ENCODE peak calls at places on chromosomes 5 and 9, in six cellular contexts. One of them, this sample, is unnamed.

GRCh38 chr5:147509041-147509709 is 693 bp downstream of the DPYSL3 start:
- DNase-seq in sigmoid colon: peak
- DNase-seq in suprapubic skin: peak
- DNase-seq in HCT116: no peak
- DNase-seq in spleen: peak
- DNase-seq in stomach: no peak
- DNase-seq in this sample: no peak

GRCh38 chr9:112224401-112225289 is 49.5 kb upstream of the SUSD1 start:
- DNase-seq in HCT116: no peak
- DNase-seq in sigmoid colon: no peak
- DNase-seq in spleen: no peak
- DNase-seq in stomach: no peak
- DNase-seq in suprapubic skin: no peak
- DNase-seq in this sample: no peak

GRCh38 chr5:59174248-59174844 is 591.5 kb downstream of the RAB3C start:
- DNase-seq in HCT116: peak
- DNase-seq in spleen: no peak
- DNase-seq in sigmoid colon: no peak
- DNase-seq in stomach: no peak
- DNase-seq in suprapubic skin: no peak
- DNase-seq in this sample: no peak

GRCh38 chr5:81422671-81423070 is 28.7 kb upstream of the ACOT12 start:
- DNase-seq in spleen: no peak
- DNase-seq in sigmoid colon: no peak
- DNase-seq in suprapubic skin: no peak
- DNase-seq in stomach: no peak
- DNase-seq in HCT116: no peak
- DNase-seq in this sample: no peak

GRCh38 chr5:143061161-143061945 is 291.2 kb downstream of the ARHGAP26 start:
- DNase-seq in spleen: no peak
- DNase-seq in stomach: no peak
- DNase-seq in suprapubic skin: no peak
- DNase-seq in HCT116: no peak
- DNase-seq in sigmoid colon: no peak
- DNase-seq in this sample: no peak

GRCh38 chr9:136996361-136997281 is at the start of gene CLIC3:
- DNase-seq in sigmoid colon: no peak
- DNase-seq in spleen: peak
- DNase-seq in stomach: peak
- DNase-seq in HCT116: no peak
- DNase-seq in suprapubic skin: no peak
- DNase-seq in this sample: peak

GRCh38 chr5:92838253-92838652 is 742.8 kb downstream of the NR2F1-AS1 start:
- DNase-seq in HCT116: peak
- DNase-seq in sigmoid colon: no peak
- DNase-seq in suprapubic skin: no peak
- DNase-seq in stomach: no peak
- DNase-seq in spleen: no peak
- DNase-seq in this sample: no peak

GRCh38 chr5:108148715-108149139 is 233.2 kb downstream of the FBXL17 start:
- DNase-seq in HCT116: no peak
- DNase-seq in stomach: no peak
- DNase-seq in sigmoid colon: no peak
- DNase-seq in suprapubic skin: no peak
- DNase-seq in spleen: no peak
- DNase-seq in this sample: no peak

GRCh38 chr5:42650111-42650510 is 106.5 kb upstream of the CCDC152 start:
- DNase-seq in stomach: no peak
- DNase-seq in spleen: no peak
- DNase-seq in suprapubic skin: no peak
- DNase-seq in sigmoid colon: no peak
- DNase-seq in HCT116: no peak
- DNase-seq in this sample: no peak

GRCh38 chr9:91847576-91847975 is 102.5 kb downstream of the ROR2 start:
- DNase-seq in spleen: peak
- DNase-seq in stomach: peak
- DNase-seq in HCT116: no peak
- DNase-seq in suprapubic skin: no peak
- DNase-seq in sigmoid colon: no peak
- DNase-seq in this sample: no peak

GRCh38 chr9:106828082-106828481 is 34.9 kb upstream of the ZNF462 start:
- DNase-seq in spleen: no peak
- DNase-seq in suprapubic skin: no peak
- DNase-seq in sigmoid colon: no peak
- DNase-seq in HCT116: no peak
- DNase-seq in stomach: no peak
- DNase-seq in this sample: no peak

GRCh38 chr9:129482521-129483466 is 138.1 kb downstream of the C9orf50 start:
- DNase-seq in suprapubic skin: peak
- DNase-seq in stomach: peak
- DNase-seq in HCT116: no peak
- DNase-seq in sigmoid colon: peak
- DNase-seq in spleen: peak
- DNase-seq in this sample: peak

GRCh38 chr9:95225016-95225745 is 92.3 kb downstream of the FANCC start:
- DNase-seq in sigmoid colon: no peak
- DNase-seq in stomach: no peak
- DNase-seq in suprapubic skin: no peak
- DNase-seq in HCT116: no peak
- DNase-seq in spleen: no peak
- DNase-seq in this sample: no peak

GRCh38 chr5:139723986-139724587 is 71.5 kb upstream of the PSD2 start:
- DNase-seq in HCT116: no peak
- DNase-seq in stomach: no peak
- DNase-seq in suprapubic skin: no peak
- DNase-seq in sigmoid colon: no peak
- DNase-seq in spleen: no peak
- DNase-seq in this sample: no peak

GRCh38 chr9:83623634-83623991 is 670 bp downstream of the IDNK start:
- DNase-seq in stomach: no peak
- DNase-seq in HCT116: no peak
- DNase-seq in sigmoid colon: no peak
- DNase-seq in spleen: no peak
- DNase-seq in suprapubic skin: no peak
- DNase-seq in this sample: no peak

GRCh38 chr5:448061-448765 is 5.2 kb downstream of the EXOC3 start:
- DNase-seq in stomach: peak
- DNase-seq in suprapubic skin: peak
- DNase-seq in sigmoid colon: peak
- DNase-seq in HCT116: no peak
- DNase-seq in spleen: peak
- DNase-seq in this sample: no peak

GRCh38 chr5:149745-150450 is 41.4 kb upstream of the LRRC14B start:
- DNase-seq in stomach: no peak
- DNase-seq in HCT116: no peak
- DNase-seq in spleen: no peak
- DNase-seq in sigmoid colon: no peak
- DNase-seq in suprapubic skin: no peak
- DNase-seq in this sample: no peak

DNA sequence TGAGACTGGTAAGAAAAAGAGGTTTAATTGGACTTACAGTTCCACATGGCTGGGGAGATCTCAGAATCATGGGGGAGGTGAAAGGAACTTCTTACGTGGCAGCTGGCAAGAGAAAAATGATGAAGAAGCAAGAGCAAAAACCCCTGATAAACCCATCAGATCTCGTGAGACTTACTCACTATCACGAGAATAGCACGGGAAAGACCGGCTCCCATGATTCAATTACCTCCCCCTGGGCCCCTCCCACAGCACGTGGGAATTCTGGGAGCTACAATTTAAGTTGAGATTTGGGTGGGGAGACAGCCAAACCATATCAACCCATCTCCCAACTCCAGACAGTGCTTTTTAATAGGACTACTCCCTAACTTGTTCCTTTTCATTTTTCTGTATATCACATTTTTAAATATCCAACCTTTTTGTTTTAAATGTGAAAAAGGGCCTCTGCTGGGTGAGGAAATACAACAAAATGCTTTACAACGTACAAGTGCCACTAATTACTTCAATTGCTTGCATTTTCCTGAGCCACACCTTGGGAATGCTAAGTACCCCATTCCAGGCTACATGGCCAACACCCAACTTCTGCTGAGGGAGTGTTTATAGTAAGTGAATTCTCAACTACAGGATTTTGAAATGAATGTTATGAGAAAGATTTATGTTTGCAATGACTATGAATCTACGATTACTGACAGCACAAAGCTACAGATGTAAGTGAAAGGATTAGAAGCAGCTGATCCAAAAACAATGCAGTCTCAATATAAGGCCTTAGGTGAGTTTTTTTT is 294.1 kb upstream of the CD180 start:
- DNase-seq in HCT116: no peak
- DNase-seq in spleen: no peak
- DNase-seq in stomach: no peak
- DNase-seq in sigmoid colon: no peak
- DNase-seq in suprapubic skin: no peak
- DNase-seq in this sample: no peak
- H3K27ac ChIP-seq in HCT116: no peak
- H3K27ac ChIP-seq in spleen: no peak
- H3K27ac ChIP-seq in stomach: no peak
- H3K27ac ChIP-seq in sigmoid colon: peak
- H3K27ac ChIP-seq in suprapubic skin: no peak
- H3K27ac ChIP-seq in this sample: peak

GRCh38 chr5:90408571-90409317 is 812 bp downstream of the CETN3 start:
- DNase-seq in spleen: no peak
- DNase-seq in suprapubic skin: no peak
- DNase-seq in stomach: no peak
- DNase-seq in HCT116: no peak
- DNase-seq in sigmoid colon: no peak
- DNase-seq in this sample: no peak
- TF ChIP-seq POLR2A in spleen: no peak
- TF ChIP-seq POLR2A in suprapubic skin: no peak
- TF ChIP-seq POLR2A in stomach: no peak
- TF ChIP-seq POLR2A in HCT116: no peak
- TF ChIP-seq POLR2A in sigmoid colon: no peak
- TF ChIP-seq POLR2A in this sample: no peak

GRCh38 chr9:133323991-133324703 is 11.8 kb downstream of the SURF6 start:
- DNase-seq in sigmoid colon: peak
- DNase-seq in HCT116: no peak
- DNase-seq in stomach: no peak
- DNase-seq in spleen: peak
- DNase-seq in suprapubic skin: no peak
- DNase-seq in this sample: no peak
- TF ChIP-seq POLR2AphosphoS5 in sigmoid colon: no peak
- TF ChIP-seq POLR2AphosphoS5 in HCT116: no peak
- TF ChIP-seq POLR2AphosphoS5 in stomach: no peak
- TF ChIP-seq POLR2AphosphoS5 in spleen: no peak
- TF ChIP-seq POLR2AphosphoS5 in suprapubic skin: no peak
- TF ChIP-seq POLR2AphosphoS5 in this sample: no peak

GRCh38 chr5:131367219-131367860 is 103.5 kb downstream of the CDC42SE2 start:
- DNase-seq in stomach: no peak
- DNase-seq in sigmoid colon: no peak
- DNase-seq in suprapubic skin: no peak
- DNase-seq in HCT116: no peak
- DNase-seq in spleen: no peak
- DNase-seq in this sample: no peak

GRCh38 chr5:131366428-131366827 is 102.6 kb downstream of the CDC42SE2 start:
- DNase-seq in suprapubic skin: no peak
- DNase-seq in spleen: no peak
- DNase-seq in sigmoid colon: no peak
- DNase-seq in stomach: no peak
- DNase-seq in HCT116: no peak
- DNase-seq in this sample: no peak

GRCh38 chr5:131361677-131362315 is 97.9 kb downstream of the CDC42SE2 start:
- DNase-seq in sigmoid colon: no peak
- DNase-seq in stomach: no peak
- DNase-seq in suprapubic skin: no peak
- DNase-seq in HCT116: no peak
- DNase-seq in spleen: no peak
- DNase-seq in this sample: no peak

GRCh38 chr5:131363811-131364506 is 100.1 kb downstream of the CDC42SE2 start:
- DNase-seq in spleen: no peak
- DNase-seq in HCT116: no peak
- DNase-seq in suprapubic skin: no peak
- DNase-seq in sigmoid colon: no peak
- DNase-seq in stomach: no peak
- DNase-seq in this sample: no peak

GRCh38 chr5:131364507-131365050 is 100.7 kb downstream of the CDC42SE2 start:
- DNase-seq in spleen: no peak
- DNase-seq in suprapubic skin: no peak
- DNase-seq in stomach: no peak
- DNase-seq in sigmoid colon: no peak
- DNase-seq in HCT116: no peak
- DNase-seq in this sample: no peak
- H3K27ac ChIP-seq in spleen: peak
- H3K27ac ChIP-seq in suprapubic skin: no peak
- H3K27ac ChIP-seq in stomach: no peak
- H3K27ac ChIP-seq in sigmoid colon: no peak
- H3K27ac ChIP-seq in HCT116: no peak
- H3K27ac ChIP-seq in this sample: no peak

DNA sequence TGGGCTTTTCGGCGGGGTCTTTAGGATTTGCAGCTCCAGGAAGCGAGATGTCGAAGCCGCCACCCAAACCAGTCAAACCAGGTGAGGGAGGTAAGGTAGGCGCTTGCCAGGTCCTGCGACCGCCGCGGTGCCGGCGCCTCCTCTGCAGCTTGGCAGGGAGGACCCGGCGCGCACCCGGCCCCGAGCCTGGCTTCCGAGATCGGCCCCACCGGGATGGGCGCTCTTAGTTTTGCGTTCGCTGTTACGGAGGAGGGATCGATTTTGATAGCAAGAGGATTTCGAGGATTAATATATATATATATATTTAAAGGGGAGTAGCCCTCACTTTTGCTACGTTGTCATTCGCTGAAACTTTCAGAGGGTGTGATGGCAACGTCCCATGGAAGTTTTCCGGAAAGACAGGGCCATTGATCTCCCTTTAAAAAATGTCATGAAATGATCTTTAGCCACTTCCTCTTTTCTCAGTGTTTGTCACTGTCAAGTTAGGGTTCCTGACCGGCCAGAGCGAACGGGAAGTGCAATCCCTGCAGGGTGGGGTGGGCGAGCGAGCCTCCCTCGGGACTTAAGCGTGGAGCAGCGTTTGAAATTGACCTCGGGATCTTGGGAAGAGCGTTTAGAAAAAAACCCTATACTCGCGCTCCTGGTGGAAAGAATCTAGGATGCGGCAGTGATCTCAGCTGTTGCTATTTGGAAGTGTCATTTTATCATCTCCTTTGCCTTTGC is 493 bp downstream of the OSTF1 start:
- DNase-seq in stomach: peak
- DNase-seq in HCT116: no peak
- DNase-seq in suprapubic skin: peak
- DNase-seq in sigmoid colon: peak
- DNase-seq in spleen: peak
- DNase-seq in this sample: peak
- TF ChIP-seq POLR2A in stomach: no peak
- TF ChIP-seq POLR2A in HCT116: no peak
- TF ChIP-seq POLR2A in suprapubic skin: no peak
- TF ChIP-seq POLR2A in sigmoid colon: no peak
- TF ChIP-seq POLR2A in spleen: no peak
- TF ChIP-seq POLR2A in this sample: no peak

GRCh38 chr5:115349001-115349817 is 52.8 kb upstream of the CCDC112 start:
- DNase-seq in spleen: no peak
- DNase-seq in HCT116: peak
- DNase-seq in sigmoid colon: no peak
- DNase-seq in suprapubic skin: no peak
- DNase-seq in stomach: peak
- DNase-seq in this sample: peak
- TF ChIP-seq POLR2AphosphoS5 in spleen: no peak
- TF ChIP-seq POLR2AphosphoS5 in HCT116: no peak
- TF ChIP-seq POLR2AphosphoS5 in sigmoid colon: no peak
- TF ChIP-seq POLR2AphosphoS5 in suprapubic skin: no peak
- TF ChIP-seq POLR2AphosphoS5 in stomach: peak
- TF ChIP-seq POLR2AphosphoS5 in this sample: no peak

GRCh38 chr5:71974165-71974564 is 133.1 kb upstream of the MAP1B start:
- DNase-seq in sigmoid colon: no peak
- DNase-seq in spleen: no peak
- DNase-seq in HCT116: no peak
- DNase-seq in stomach: no peak
- DNase-seq in suprapubic skin: no peak
- DNase-seq in this sample: peak
- H3K27ac ChIP-seq in sigmoid colon: peak
- H3K27ac ChIP-seq in spleen: peak
- H3K27ac ChIP-seq in HCT116: no peak
- H3K27ac ChIP-seq in stomach: peak
- H3K27ac ChIP-seq in suprapubic skin: peak
- H3K27ac ChIP-seq in this sample: peak